ENCODE peak calls at places on chromosomes 5 and 9, in five cellular contexts. G, U, E, M and P are unnamed samples.

GRCh38 chr5:16791036-16791705 is 144.9 kb downstream of the MYO10 start:
- DNase-seq in M (peak), E (peak), G (no peak), U (no peak), P (peak)

GRCh38 chr5:130762031-130762430 is 403.0 kb downstream of the HINT1 start:
- DNase-seq in E (no peak), M (no peak), U (no peak), G (no peak), P (peak)

GRCh38 chr5:80998590-80998979 is 38.4 kb downstream of the RASGRF2 start:
- DNase-seq in U (no peak), E (no peak), G (no peak), M (no peak), P (no peak)

GRCh38 chr5:1494780-1495524 is 28.8 kb downstream of the LPCAT1 start:
- DNase-seq in G (peak), U (no peak), M (no peak), E (no peak), P (no peak)

GRCh38 chr5:7534505-7534904 is 138.6 kb downstream of the ADCY2 start:
- DNase-seq in E (no peak), G (no peak), U (no peak), M (no peak), P (no peak)

GRCh38 chr9:8431505-8431904 is 631.9 kb upstream of the DMAC1 start:
- DNase-seq in M (no peak), G (no peak), E (no peak), U (no peak), P (no peak)

GRCh38 chr5:114221807-114222206 is 140.1 kb upstream of the KCNN2 start:
- DNase-seq in U (no peak), G (no peak), M (peak), E (no peak), P (no peak)

GRCh38 chr9:81538929-81539716 is 150.2 kb downstream of the TLE1 start:
- DNase-seq in U (no peak), M (peak), G (no peak), E (no peak), P (no peak)

GRCh38 chr5:146025108-146025507 is 80.3 kb downstream of the PLAC8L1 start:
- DNase-seq in G (no peak), U (no peak), M (no peak), E (no peak), P (no peak)

GRCh38 chr9:79127661-79128060 is 444.1 kb upstream of the TLE4 start:
- DNase-seq in U (no peak), M (no peak), G (no peak), E (no peak), P (no peak)

GRCh38 chr5:113615708-113616107 is 102.2 kb downstream of the YTHDC2 start:
- DNase-seq in U (no peak), M (peak), G (no peak), E (no peak), P (peak)

GRCh38 chr9:33186457-33187168 is 19.5 kb upstream of the B4GALT1 start:
- DNase-seq in E (peak), M (peak), U (no peak), G (no peak), P (peak)

GRCh38 chr5:167485395-167485794 is 806.0 kb upstream of the WWC1 start:
- DNase-seq in U (no peak), G (no peak), M (no peak), E (no peak), P (no peak)

GRCh38 chr5:116574682-116575634 is at the start of gene SEMA6A:
- DNase-seq in G (peak), M (peak), U (peak), E (peak), P (peak)

GRCh38 chr5:1797855-1798254 is 1.8 kb downstream of the MRPL36 start:
- DNase-seq in U (no peak), G (no peak), E (no peak), M (no peak), P (no peak)

GRCh38 chr5:109455598-109456096 is 45.9 kb upstream of the PJA2 start:
- DNase-seq in E (peak), G (no peak), U (peak), M (peak), P (peak)

GRCh38 chr9:6150483-6150882 is 65.1 kb upstream of the IL33 start:
- DNase-seq in E (no peak), G (no peak), U (no peak), M (no peak), P (no peak)
- H3K4me3 ChIP-seq in E (no peak), G (no peak), U (no peak), M (no peak), P (no peak)

GRCh38 chr9:127963359-127964064 is 17.3 kb downstream of the EEIG1 start:
- DNase-seq in M (no peak), G (no peak), E (no peak), U (peak), P (no peak)

GRCh38 chr9:127966416-127967150 is 14.2 kb downstream of the EEIG1 start:
- DNase-seq in E (no peak), M (no peak), U (no peak), G (no peak), P (no peak)

GRCh38 chr9:127968046-127968445 is 12.7 kb downstream of the EEIG1 start:
- DNase-seq in U (peak), E (peak), G (no peak), M (peak), P (no peak)

GRCh38 chr9:127967151-127967809 is 13.5 kb downstream of the EEIG1 start:
- DNase-seq in G (no peak), U (no peak), M (no peak), E (no peak), P (no peak)

GRCh38 chr9:127965953-127966352 is 14.8 kb downstream of the EEIG1 start:
- DNase-seq in E (no peak), M (no peak), G (no peak), U (no peak), P (no peak)
- H3K4me3 ChIP-seq in E (peak), M (no peak), G (no peak), U (no peak), P (no peak)

GRCh38 chr5:54742417-54742889 is 224.9 kb downstream of the SNX18 start:
- DNase-seq in G (no peak), U (peak), E (peak), M (peak), P (peak)
- H3K4me3 ChIP-seq in G (no peak), U (no peak), E (no peak), M (no peak), P (no peak)

GRCh38 chr9:84694248-84694647 is 24.7 kb downstream of the NTRK2 start:
- DNase-seq in M (no peak), U (no peak), E (no peak), G (no peak), P (no peak)
- H3K4me3 ChIP-seq in M (peak), U (no peak), E (no peak), G (no peak), P (no peak)

GRCh38 chr9:38047301-38048251 is 21.5 kb downstream of the SHB start:
- DNase-seq in U (peak), G (peak), M (peak), E (peak), P (peak)

GRCh38 chr9:38046669-38047300 is 22.2 kb downstream of the SHB start:
- DNase-seq in M (peak), G (peak), U (peak), E (peak), P (peak)

GRCh38 chr9:38044706-38045105 is 24.3 kb downstream of the SHB start:
- DNase-seq in G (peak), E (no peak), U (no peak), M (no peak), P (no peak)

GRCh38 chr9:38052147-38052546 is 16.9 kb downstream of the SHB start:
- DNase-seq in U (no peak), E (no peak), G (no peak), M (no peak), P (no peak)

GRCh38 chr9:38048319-38048969 is 20.6 kb downstream of the SHB start:
- DNase-seq in G (no peak), U (no peak), E (peak), M (peak), P (peak)
- H3K4me3 ChIP-seq in G (no peak), U (no peak), E (no peak), M (no peak), P (no peak)